ENCODE peak calls at places on chromosomes 13 and 19, in nine cellular contexts. A, P, E, W, R, Q, I, H and O are unnamed samples.

GRCh38 chr13:21478881-21479808 is 20.0 kb upstream of the ZDHHC20 start:
- DNase-seq in A (no peak), P (no peak), E (no peak), W (no peak), R (peak; percentile 51), Q (no peak), I (no peak), H (no peak), O (peak; percentile 79)

GRCh38 chr19:547836-548720 is 4.2 kb downstream of the GZMM start:
- DNase-seq in A (no peak), P (no peak), E (no peak), W (no peak), R (no peak), Q (no peak), I (no peak), H (no peak), O (no peak)

GRCh38 chr13:99231726-99232125 is 26.5 kb downstream of the GPR18 start:
- DNase-seq in A (no peak), P (no peak), E (no peak), W (no peak), R (no peak), Q (no peak), I (no peak), H (no peak), O (no peak)

GRCh38 chr13:90732049-90732448 is 615.4 kb upstream of the MIR17HG start:
- DNase-seq in A (no peak), P (no peak), E (no peak), W (no peak), R (no peak), Q (no peak), I (no peak), H (no peak), O (no peak)

GRCh38 chr13:102139626-102140025 is 262.2 kb downstream of the FGF14 start:
- DNase-seq in A (no peak), P (no peak), E (no peak), W (no peak), R (no peak), Q (no peak), I (no peak), H (no peak), O (no peak)

GRCh38 chr13:37868691-37869505 is 674 bp downstream of the TRPC4 start:
- DNase-seq in A (no peak), P (no peak), E (no peak), W (no peak), R (no peak), Q (no peak), I (no peak), H (no peak), O (peak; percentile 72)

GRCh38 chr19:4717191-4717965 is 6.3 kb downstream of the DPP9 start:
- DNase-seq in A (no peak), P (no peak), E (no peak), W (no peak), R (no peak), Q (no peak), I (peak; percentile 61), H (no peak), O (no peak)

GRCh38 chr13:22915442-22916082 is 265.2 kb upstream of the SGCG start:
- DNase-seq in A (peak; percentile 38), P (peak; percentile 90), E (no peak), W (no peak), R (peak; percentile 13), Q (no peak), I (peak; percentile 3), H (no peak), O (peak; percentile 71)

GRCh38 chr19:9941236-9941635 is 4.9 kb upstream of the OLFM2 start:
- DNase-seq in A (no peak), P (no peak), E (no peak), W (no peak), R (no peak), Q (no peak), I (no peak), H (no peak), O (no peak)

GRCh38 chr19:41641879-41642485 is 15.1 kb upstream of the CEACAM4 start:
- DNase-seq in A (no peak), P (no peak), E (no peak), W (no peak), R (peak; percentile 88), Q (peak; percentile 56), I (peak; percentile 99), H (no peak), O (peak; percentile 2)

GRCh38 chr13:99064624-99065249 is 86.9 kb upstream of the DOCK9 start:
- DNase-seq in A (no peak), P (no peak), E (no peak), W (no peak), R (no peak), Q (no peak), I (no peak), H (no peak), O (no peak)

GRCh38 chr13:109465151-109465550 is 321.2 kb downstream of the IRS2 start:
- DNase-seq in A (no peak), P (no peak), E (no peak), W (no peak), R (no peak), Q (no peak), I (no peak), H (no peak), O (no peak)

GRCh38 chr13:101654916-101655315 is 202.4 kb downstream of the ITGBL1 start:
- DNase-seq in A (no peak), P (no peak), E (no peak), W (no peak), R (no peak), Q (no peak), I (no peak), H (no peak), O (peak; percentile 1)

GRCh38 chr19:49148784-49149651 is 6.2 kb downstream of the HRC start:
- DNase-seq in A (peak; percentile 97), P (peak; percentile 91), E (peak; percentile 99), W (peak; percentile 98), R (peak; percentile 100), Q (peak; percentile 50), I (peak; percentile 98), H (peak; percentile 97), O (peak; percentile 98)

GRCh38 chr13:79736356-79736755 is 255.4 kb downstream of the NDFIP2 start:
- DNase-seq in A (no peak), P (no peak), E (no peak), W (no peak), R (no peak), Q (no peak), I (no peak), H (no peak), O (no peak)
- TF ChIP-seq CTCF in A (no peak), P (no peak), E (no peak), W (no peak), R (no peak), Q (no peak), I (no peak), H (no peak), O (no peak)

GRCh38 chr19:53992211-53992610 is 774 bp downstream of the CACNG6 start:
- DNase-seq in A (no peak), P (no peak), E (no peak), W (no peak), R (no peak), Q (no peak), I (no peak), H (no peak), O (no peak)

GRCh38 chr19:53993448-53993847 is 2.0 kb downstream of the CACNG6 start:
- DNase-seq in A (no peak), P (no peak), E (no peak), W (no peak), R (no peak), Q (no peak), I (no peak), H (no peak), O (no peak)

GRCh38 chr19:53991224-53992113 is at the start of gene CACNG6:
- DNase-seq in A (no peak), P (no peak), E (no peak), W (no peak), R (peak; percentile 94), Q (no peak), I (peak; percentile 86), H (peak; percentile 88), O (peak; percentile 94)

GRCh38 chr19:53994811-53995210 is 3.4 kb downstream of the CACNG6 start:
- DNase-seq in A (no peak), P (no peak), E (no peak), W (no peak), R (no peak), Q (no peak), I (no peak), H (no peak), O (no peak)

GRCh38 chr19:53992815-53993214 is 1.4 kb downstream of the CACNG6 start:
- DNase-seq in A (no peak), P (peak; percentile 77), E (no peak), W (no peak), R (no peak), Q (no peak), I (no peak), H (no peak), O (no peak)
- TF ChIP-seq CTCF in A (no peak), P (no peak), E (no peak), W (no peak), R (no peak), Q (no peak), I (no peak), H (no peak), O (no peak)

DNA sequence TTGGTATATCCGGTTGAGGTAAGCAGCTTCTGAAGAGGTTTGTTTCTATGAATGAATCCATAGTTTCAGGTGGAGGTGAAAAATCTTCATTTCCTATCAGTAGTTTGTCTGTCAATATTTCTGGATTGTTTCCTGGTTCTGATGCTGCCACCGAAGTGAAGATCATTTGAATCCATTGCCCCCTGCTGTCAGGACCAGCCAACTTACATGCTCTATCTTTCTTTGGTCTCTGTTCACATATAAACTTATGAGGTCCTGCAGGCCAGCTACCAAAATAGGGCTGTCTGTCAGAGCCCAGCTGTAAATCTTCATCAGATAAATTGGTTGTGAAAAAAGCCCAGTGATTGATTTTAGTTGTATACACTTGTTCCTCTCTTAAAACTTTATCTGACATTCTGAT is 15.2 kb upstream of the N4BP2L1 start:
- DNase-seq in A (no peak), P (no peak), E (no peak), W (no peak), R (peak; percentile 17), Q (peak; percentile 15), I (peak; percentile 6), H (no peak), O (peak; percentile 11)
- TF ChIP-seq CTCF in A (peak; percentile 47), P (peak; percentile 25), E (no peak), W (no peak), R (no peak), Q (peak; percentile 53), I (no peak), H (peak; percentile 19), O (peak; percentile 22)

GRCh38 chr19:55590621-55591020 is 8.7 kb downstream of the FIZ1 start:
- DNase-seq in A (no peak), P (no peak), E (no peak), W (no peak), R (no peak), Q (no peak), I (no peak), H (peak; percentile 19), O (no peak)

GRCh38 chr19:55593096-55593772 is 6.1 kb downstream of the FIZ1 start:
- DNase-seq in A (no peak), P (peak; percentile 80), E (no peak), W (no peak), R (no peak), Q (no peak), I (no peak), H (peak; percentile 42), O (no peak)

GRCh38 chr19:55590109-55590508 is 9.2 kb downstream of the FIZ1 start:
- DNase-seq in A (no peak), P (no peak), E (no peak), W (no peak), R (no peak), Q (no peak), I (no peak), H (no peak), O (no peak)

GRCh38 chr19:55592391-55593090 is 6.8 kb downstream of the FIZ1 start:
- DNase-seq in A (no peak), P (peak; percentile 83), E (no peak), W (no peak), R (no peak), Q (no peak), I (no peak), H (peak; percentile 47), O (no peak)

GRCh38 chr19:55591555-55591954 is 7.8 kb downstream of the FIZ1 start:
- DNase-seq in A (no peak), P (no peak), E (no peak), W (no peak), R (no peak), Q (no peak), I (no peak), H (peak; percentile 18), O (no peak)
- TF ChIP-seq CTCF in A (no peak), P (no peak), E (no peak), W (no peak), R (no peak), Q (no peak), I (no peak), H (no peak), O (no peak)